ENCODE peak calls at places on chromosome 22, in eight cellular contexts. One of them, this sample, is unnamed.

GRCh38 chr22:40027191-40028097 is 32.7 kb downstream of the FAM83F start:
- DNase-seq in lung microvascular endothelial cell: no peak
- DNase-seq in lower lobe of right lung: no peak
- DNase-seq in RPMI8226: no peak
- DNase-seq in H54: no peak
- DNase-seq in activated CD4-positive, alpha-beta T cell treated with anti-CD3 and anti-CD28 coated beads, Interleukin-2, amount 50 U/mL, for 24 hours: no peak
- DNase-seq in GM12865: no peak
- DNase-seq in coronary artery: no peak
- DNase-seq in this sample: no peak

GRCh38 chr22:43289976-43290663 is 53.1 kb downstream of the SCUBE1 start:
- DNase-seq in lung microvascular endothelial cell: peak
- DNase-seq in lower lobe of right lung: peak
- DNase-seq in RPMI8226: peak
- DNase-seq in H54: peak
- DNase-seq in activated CD4-positive, alpha-beta T cell treated with anti-CD3 and anti-CD28 coated beads, Interleukin-2, amount 50 U/mL, for 24 hours: no peak
- DNase-seq in GM12865: no peak
- DNase-seq in coronary artery: no peak
- DNase-seq in this sample: no peak

GRCh38 chr22:39598017-39598965 is 27.7 kb downstream of the CACNA1I start:
- DNase-seq in lung microvascular endothelial cell: peak
- DNase-seq in lower lobe of right lung: peak
- DNase-seq in RPMI8226: peak
- DNase-seq in H54: no peak
- DNase-seq in activated CD4-positive, alpha-beta T cell treated with anti-CD3 and anti-CD28 coated beads, Interleukin-2, amount 50 U/mL, for 24 hours: peak
- DNase-seq in GM12865: no peak
- DNase-seq in coronary artery: no peak
- DNase-seq in this sample: no peak

GRCh38 chr22:23524226-23524625 is 55.9 kb downstream of the IGLL1 start:
- DNase-seq in lung microvascular endothelial cell: no peak
- DNase-seq in lower lobe of right lung: no peak
- DNase-seq in RPMI8226: no peak
- DNase-seq in H54: no peak
- DNase-seq in activated CD4-positive, alpha-beta T cell treated with anti-CD3 and anti-CD28 coated beads, Interleukin-2, amount 50 U/mL, for 24 hours: no peak
- DNase-seq in GM12865: no peak
- DNase-seq in coronary artery: no peak
- DNase-seq in this sample: peak

GRCh38 chr22:36227396-36227795 is 11.9 kb downstream of the APOL2 start:
- DNase-seq in lung microvascular endothelial cell: no peak
- DNase-seq in lower lobe of right lung: no peak
- DNase-seq in RPMI8226: no peak
- DNase-seq in H54: no peak
- DNase-seq in activated CD4-positive, alpha-beta T cell treated with anti-CD3 and anti-CD28 coated beads, Interleukin-2, amount 50 U/mL, for 24 hours: no peak
- DNase-seq in GM12865: no peak
- DNase-seq in coronary artery: peak
- DNase-seq in this sample: no peak

GRCh38 chr22:39661842-39662676 is 91.5 kb downstream of the CACNA1I start:
- DNase-seq in lung microvascular endothelial cell: no peak
- DNase-seq in lower lobe of right lung: no peak
- DNase-seq in RPMI8226: no peak
- DNase-seq in H54: no peak
- DNase-seq in activated CD4-positive, alpha-beta T cell treated with anti-CD3 and anti-CD28 coated beads, Interleukin-2, amount 50 U/mL, for 24 hours: peak
- DNase-seq in GM12865: no peak
- DNase-seq in coronary artery: no peak
- DNase-seq in this sample: no peak

GRCh38 chr22:18032455-18033101 is 8.2 kb upstream of the MICAL3 start:
- DNase-seq in lung microvascular endothelial cell: no peak
- DNase-seq in lower lobe of right lung: no peak
- DNase-seq in RPMI8226: no peak
- DNase-seq in H54: no peak
- DNase-seq in activated CD4-positive, alpha-beta T cell treated with anti-CD3 and anti-CD28 coated beads, Interleukin-2, amount 50 U/mL, for 24 hours: no peak
- DNase-seq in GM12865: no peak
- DNase-seq in coronary artery: no peak
- DNase-seq in this sample: no peak

GRCh38 chr22:37870273-37870672 is 21.1 kb downstream of the EIF3L start:
- DNase-seq in lung microvascular endothelial cell: no peak
- DNase-seq in lower lobe of right lung: no peak
- DNase-seq in RPMI8226: no peak
- DNase-seq in H54: no peak
- DNase-seq in activated CD4-positive, alpha-beta T cell treated with anti-CD3 and anti-CD28 coated beads, Interleukin-2, amount 50 U/mL, for 24 hours: no peak
- DNase-seq in GM12865: no peak
- DNase-seq in coronary artery: no peak
- DNase-seq in this sample: no peak

GRCh38 chr22:19043111-19044085 is 78.8 kb downstream of the DGCR2 start:
- DNase-seq in lung microvascular endothelial cell: no peak
- DNase-seq in lower lobe of right lung: peak
- DNase-seq in RPMI8226: no peak
- DNase-seq in H54: no peak
- DNase-seq in activated CD4-positive, alpha-beta T cell treated with anti-CD3 and anti-CD28 coated beads, Interleukin-2, amount 50 U/mL, for 24 hours: no peak
- DNase-seq in GM12865: no peak
- DNase-seq in coronary artery: no peak
- DNase-seq in this sample: no peak

GRCh38 chr22:46652930-46653331 is 32.7 kb downstream of the GRAMD4 start:
- DNase-seq in lung microvascular endothelial cell: no peak
- DNase-seq in lower lobe of right lung: no peak
- DNase-seq in RPMI8226: no peak
- DNase-seq in H54: no peak
- DNase-seq in activated CD4-positive, alpha-beta T cell treated with anti-CD3 and anti-CD28 coated beads, Interleukin-2, amount 50 U/mL, for 24 hours: no peak
- DNase-seq in GM12865: no peak
- DNase-seq in coronary artery: no peak
- DNase-seq in this sample: no peak

GRCh38 chr22:21033895-21034294 is 1.5 kb upstream of the SLC7A4 start:
- DNase-seq in lung microvascular endothelial cell: no peak
- DNase-seq in lower lobe of right lung: no peak
- DNase-seq in RPMI8226: no peak
- DNase-seq in H54: no peak
- DNase-seq in activated CD4-positive, alpha-beta T cell treated with anti-CD3 and anti-CD28 coated beads, Interleukin-2, amount 50 U/mL, for 24 hours: no peak
- DNase-seq in GM12865: peak
- DNase-seq in coronary artery: no peak
- DNase-seq in this sample: no peak

GRCh38 chr22:43477151-43477725 is 65.4 kb downstream of the MPPED1 start:
- DNase-seq in lung microvascular endothelial cell: no peak
- DNase-seq in lower lobe of right lung: no peak
- DNase-seq in RPMI8226: peak
- DNase-seq in H54: no peak
- DNase-seq in activated CD4-positive, alpha-beta T cell treated with anti-CD3 and anti-CD28 coated beads, Interleukin-2, amount 50 U/mL, for 24 hours: no peak
- DNase-seq in GM12865: no peak
- DNase-seq in coronary artery: no peak
- DNase-seq in this sample: peak

GRCh38 chr22:17172172-17172833 is 13.2 kb upstream of the HDHD5 start:
- DNase-seq in lung microvascular endothelial cell: no peak
- DNase-seq in lower lobe of right lung: peak
- DNase-seq in RPMI8226: no peak
- DNase-seq in H54: no peak
- DNase-seq in activated CD4-positive, alpha-beta T cell treated with anti-CD3 and anti-CD28 coated beads, Interleukin-2, amount 50 U/mL, for 24 hours: no peak
- DNase-seq in GM12865: no peak
- DNase-seq in coronary artery: no peak
- DNase-seq in this sample: no peak

GRCh38 chr22:24772493-24773220 is 1.9 kb downstream of the PIWIL3 start:
- DNase-seq in lung microvascular endothelial cell: peak
- DNase-seq in lower lobe of right lung: no peak
- DNase-seq in RPMI8226: no peak
- DNase-seq in H54: peak
- DNase-seq in activated CD4-positive, alpha-beta T cell treated with anti-CD3 and anti-CD28 coated beads, Interleukin-2, amount 50 U/mL, for 24 hours: no peak
- DNase-seq in GM12865: no peak
- DNase-seq in coronary artery: no peak
- DNase-seq in this sample: no peak

GRCh38 chr22:49262167-49262566 is 565.5 kb downstream of the BRD1 start:
- DNase-seq in lung microvascular endothelial cell: no peak
- DNase-seq in lower lobe of right lung: no peak
- DNase-seq in RPMI8226: no peak
- DNase-seq in H54: no peak
- DNase-seq in activated CD4-positive, alpha-beta T cell treated with anti-CD3 and anti-CD28 coated beads, Interleukin-2, amount 50 U/mL, for 24 hours: no peak
- DNase-seq in GM12865: no peak
- DNase-seq in coronary artery: peak
- DNase-seq in this sample: peak

GRCh38 chr22:28237092-28237491 is 318.0 kb upstream of the PITPNB start:
- DNase-seq in lung microvascular endothelial cell: no peak
- DNase-seq in lower lobe of right lung: no peak
- DNase-seq in RPMI8226: no peak
- DNase-seq in H54: no peak
- DNase-seq in activated CD4-positive, alpha-beta T cell treated with anti-CD3 and anti-CD28 coated beads, Interleukin-2, amount 50 U/mL, for 24 hours: no peak
- DNase-seq in GM12865: no peak
- DNase-seq in coronary artery: no peak
- DNase-seq in this sample: no peak

GRCh38 chr22:47997052-47997568 is 1234.7 kb downstream of the TBC1D22A start:
- DNase-seq in lung microvascular endothelial cell: no peak
- DNase-seq in lower lobe of right lung: no peak
- DNase-seq in RPMI8226: peak
- DNase-seq in H54: no peak
- DNase-seq in activated CD4-positive, alpha-beta T cell treated with anti-CD3 and anti-CD28 coated beads, Interleukin-2, amount 50 U/mL, for 24 hours: no peak
- DNase-seq in GM12865: no peak
- DNase-seq in coronary artery: no peak
- DNase-seq in this sample: no peak

GRCh38 chr22:43421914-43422615 is 10.3 kb downstream of the MPPED1 start:
- DNase-seq in lung microvascular endothelial cell: no peak
- DNase-seq in lower lobe of right lung: peak
- DNase-seq in RPMI8226: no peak
- DNase-seq in H54: no peak
- DNase-seq in activated CD4-positive, alpha-beta T cell treated with anti-CD3 and anti-CD28 coated beads, Interleukin-2, amount 50 U/mL, for 24 hours: no peak
- DNase-seq in GM12865: no peak
- DNase-seq in coronary artery: no peak
- DNase-seq in this sample: no peak

GRCh38 chr22:41478891-41479521 is 10.1 kb downstream of the ACO2 start:
- DNase-seq in lung microvascular endothelial cell: no peak
- DNase-seq in lower lobe of right lung: peak
- DNase-seq in RPMI8226: no peak
- DNase-seq in H54: no peak
- DNase-seq in activated CD4-positive, alpha-beta T cell treated with anti-CD3 and anti-CD28 coated beads, Interleukin-2, amount 50 U/mL, for 24 hours: no peak
- DNase-seq in GM12865: peak
- DNase-seq in coronary artery: no peak
- DNase-seq in this sample: no peak

GRCh38 chr22:45997077-45997774 is 20.3 kb upstream of the WNT7B start:
- DNase-seq in lung microvascular endothelial cell: peak
- DNase-seq in lower lobe of right lung: peak
- DNase-seq in RPMI8226: peak
- DNase-seq in H54: peak
- DNase-seq in activated CD4-positive, alpha-beta T cell treated with anti-CD3 and anti-CD28 coated beads, Interleukin-2, amount 50 U/mL, for 24 hours: no peak
- DNase-seq in GM12865: peak
- DNase-seq in coronary artery: no peak
- DNase-seq in this sample: peak

GRCh38 chr22:32917577-32918375 is 116.3 kb downstream of the TIMP3 start:
- DNase-seq in lung microvascular endothelial cell: no peak
- DNase-seq in lower lobe of right lung: no peak
- DNase-seq in RPMI8226: no peak
- DNase-seq in H54: no peak
- DNase-seq in activated CD4-positive, alpha-beta T cell treated with anti-CD3 and anti-CD28 coated beads, Interleukin-2, amount 50 U/mL, for 24 hours: no peak
- DNase-seq in GM12865: no peak
- DNase-seq in coronary artery: no peak
- DNase-seq in this sample: no peak

GRCh38 chr22:26821854-26822253 is 164.5 kb downstream of the MIAT start:
- DNase-seq in lung microvascular endothelial cell: no peak
- DNase-seq in lower lobe of right lung: no peak
- DNase-seq in RPMI8226: no peak
- DNase-seq in H54: no peak
- DNase-seq in activated CD4-positive, alpha-beta T cell treated with anti-CD3 and anti-CD28 coated beads, Interleukin-2, amount 50 U/mL, for 24 hours: no peak
- DNase-seq in GM12865: no peak
- DNase-seq in coronary artery: no peak
- DNase-seq in this sample: no peak

GRCh38 chr22:25494774-25495173 is 69.7 kb upstream of the GRK3 start:
- DNase-seq in lung microvascular endothelial cell: no peak
- DNase-seq in lower lobe of right lung: no peak
- DNase-seq in RPMI8226: peak
- DNase-seq in H54: no peak
- DNase-seq in activated CD4-positive, alpha-beta T cell treated with anti-CD3 and anti-CD28 coated beads, Interleukin-2, amount 50 U/mL, for 24 hours: no peak
- DNase-seq in GM12865: peak
- DNase-seq in coronary artery: no peak
- DNase-seq in this sample: no peak

GRCh38 chr22:48536691-48537591 is 1290.7 kb downstream of the BRD1 start:
- DNase-seq in lung microvascular endothelial cell: no peak
- DNase-seq in lower lobe of right lung: no peak
- DNase-seq in RPMI8226: no peak
- DNase-seq in H54: no peak
- DNase-seq in activated CD4-positive, alpha-beta T cell treated with anti-CD3 and anti-CD28 coated beads, Interleukin-2, amount 50 U/mL, for 24 hours: no peak
- DNase-seq in GM12865: no peak
- DNase-seq in coronary artery: no peak
- DNase-seq in this sample: no peak

GRCh38 chr22:36136988-36137387 is 23.6 kb downstream of the APOL3 start:
- DNase-seq in lung microvascular endothelial cell: no peak
- DNase-seq in lower lobe of right lung: no peak
- DNase-seq in RPMI8226: no peak
- DNase-seq in H54: no peak
- DNase-seq in activated CD4-positive, alpha-beta T cell treated with anti-CD3 and anti-CD28 coated beads, Interleukin-2, amount 50 U/mL, for 24 hours: no peak
- DNase-seq in GM12865: no peak
- DNase-seq in coronary artery: no peak
- DNase-seq in this sample: no peak

GRCh38 chr22:42863349-42863911 is 6.4 kb upstream of the ARFGAP3 start:
- DNase-seq in lung microvascular endothelial cell: peak
- DNase-seq in lower lobe of right lung: no peak
- DNase-seq in RPMI8226: peak
- DNase-seq in H54: no peak
- DNase-seq in activated CD4-positive, alpha-beta T cell treated with anti-CD3 and anti-CD28 coated beads, Interleukin-2, amount 50 U/mL, for 24 hours: peak
- DNase-seq in GM12865: peak
- DNase-seq in coronary artery: no peak
- DNase-seq in this sample: no peak

GRCh38 chr22:19674929-19675253 is 39.4 kb upstream of the SEPTIN5 start:
- DNase-seq in lung microvascular endothelial cell: no peak
- DNase-seq in lower lobe of right lung: no peak
- DNase-seq in RPMI8226: no peak
- DNase-seq in H54: no peak
- DNase-seq in activated CD4-positive, alpha-beta T cell treated with anti-CD3 and anti-CD28 coated beads, Interleukin-2, amount 50 U/mL, for 24 hours: no peak
- DNase-seq in GM12865: no peak
- DNase-seq in coronary artery: no peak
- DNase-seq in this sample: no peak

GRCh38 chr22:41247703-41248102 is 7.0 kb upstream of the CHADL start:
- DNase-seq in lung microvascular endothelial cell: no peak
- DNase-seq in lower lobe of right lung: no peak
- DNase-seq in RPMI8226: no peak
- DNase-seq in H54: no peak
- DNase-seq in activated CD4-positive, alpha-beta T cell treated with anti-CD3 and anti-CD28 coated beads, Interleukin-2, amount 50 U/mL, for 24 hours: no peak
- DNase-seq in GM12865: no peak
- DNase-seq in coronary artery: no peak
- DNase-seq in this sample: no peak

This sample was measured in cardiac septum.